ENCODE peak calls at places on chromosome 20, in seven cellular contexts. One of them, this sample, is unnamed.

GRCh38 chr20:13819885-13820645 is 35.2 kb downstream of the NDUFAF5 start:
- DNase-seq in H9: peak; percentile 38
- DNase-seq in heart right ventricle: peak; percentile 11
- DNase-seq in kidney: no peak
- DNase-seq in transverse colon: no peak
- DNase-seq in OCI-LY7: peak; percentile 61
- DNase-seq in mucosa of descending colon: peak; percentile 37
- DNase-seq in this sample: no peak

GRCh38 chr20:5688431-5688972 is 61.7 kb upstream of the SHLD1 start:
- DNase-seq in H9: no peak
- DNase-seq in heart right ventricle: peak; percentile 66
- DNase-seq in kidney: peak; percentile 79
- DNase-seq in transverse colon: no peak
- DNase-seq in OCI-LY7: no peak
- DNase-seq in mucosa of descending colon: peak; percentile 4
- DNase-seq in this sample: no peak

GRCh38 chr20:23583526-23583925 is 15.2 kb upstream of the CST9L start:
- DNase-seq in H9: no peak
- DNase-seq in heart right ventricle: no peak
- DNase-seq in kidney: no peak
- DNase-seq in transverse colon: no peak
- DNase-seq in OCI-LY7: no peak
- DNase-seq in mucosa of descending colon: no peak
- DNase-seq in this sample: no peak

GRCh38 chr20:22207280-22207679 is 377.1 kb downstream of the FOXA2 start:
- DNase-seq in H9: no peak
- DNase-seq in heart right ventricle: no peak
- DNase-seq in kidney: no peak
- DNase-seq in transverse colon: no peak
- DNase-seq in OCI-LY7: peak; percentile 10
- DNase-seq in mucosa of descending colon: no peak
- DNase-seq in this sample: no peak

GRCh38 chr20:34546751-34547181 is 11.8 kb upstream of the MAP1LC3A start:
- DNase-seq in H9: no peak
- DNase-seq in heart right ventricle: no peak
- DNase-seq in kidney: no peak
- DNase-seq in transverse colon: peak; percentile 70
- DNase-seq in OCI-LY7: no peak
- DNase-seq in mucosa of descending colon: peak; percentile 69
- DNase-seq in this sample: no peak

GRCh38 chr20:51624157-51624731 is 81.7 kb upstream of the NFATC2 start:
- DNase-seq in H9: peak; percentile 89
- DNase-seq in heart right ventricle: peak; percentile 41
- DNase-seq in kidney: no peak
- DNase-seq in transverse colon: peak; percentile 58
- DNase-seq in OCI-LY7: peak; percentile 89
- DNase-seq in mucosa of descending colon: peak; percentile 59
- DNase-seq in this sample: peak; percentile 61

GRCh38 chr20:52937701-52938100 is 34.5 kb upstream of the TSHZ2 start:
- DNase-seq in H9: peak; percentile 30
- DNase-seq in heart right ventricle: no peak
- DNase-seq in kidney: no peak
- DNase-seq in transverse colon: no peak
- DNase-seq in OCI-LY7: no peak
- DNase-seq in mucosa of descending colon: no peak
- DNase-seq in this sample: no peak

GRCh38 chr20:58523072-58523681 is 8.0 kb upstream of the APCDD1L start:
- DNase-seq in H9: peak; percentile 15
- DNase-seq in heart right ventricle: no peak
- DNase-seq in kidney: no peak
- DNase-seq in transverse colon: no peak
- DNase-seq in OCI-LY7: no peak
- DNase-seq in mucosa of descending colon: no peak
- DNase-seq in this sample: no peak

GRCh38 chr20:10658051-10658823 is 15.6 kb downstream of the JAG1 start:
- DNase-seq in H9: no peak
- DNase-seq in heart right ventricle: no peak
- DNase-seq in kidney: no peak
- DNase-seq in transverse colon: no peak
- DNase-seq in OCI-LY7: no peak
- DNase-seq in mucosa of descending colon: no peak
- DNase-seq in this sample: no peak

GRCh38 chr20:36563415-36563814 is 10.0 kb upstream of the TGIF2 start:
- DNase-seq in H9: no peak
- DNase-seq in heart right ventricle: no peak
- DNase-seq in kidney: no peak
- DNase-seq in transverse colon: no peak
- DNase-seq in OCI-LY7: no peak
- DNase-seq in mucosa of descending colon: no peak
- DNase-seq in this sample: no peak

GRCh38 chr20:54014301-54014914 is 56.0 kb downstream of the BCAS1 start:
- DNase-seq in H9: no peak
- DNase-seq in heart right ventricle: no peak
- DNase-seq in kidney: no peak
- DNase-seq in transverse colon: no peak
- DNase-seq in OCI-LY7: no peak
- DNase-seq in mucosa of descending colon: no peak
- DNase-seq in this sample: no peak

GRCh38 chr20:37575884-37576283 is 48.2 kb upstream of the BLCAP start:
- DNase-seq in H9: peak; percentile 63
- DNase-seq in heart right ventricle: no peak
- DNase-seq in kidney: no peak
- DNase-seq in transverse colon: no peak
- DNase-seq in OCI-LY7: peak; percentile 72
- DNase-seq in mucosa of descending colon: no peak
- DNase-seq in this sample: no peak

GRCh38 chr20:63819224-63819917 is 11.7 kb downstream of the ZBTB46 start:
- DNase-seq in H9: no peak
- DNase-seq in heart right ventricle: no peak
- DNase-seq in kidney: no peak
- DNase-seq in transverse colon: peak; percentile 48
- DNase-seq in OCI-LY7: no peak
- DNase-seq in mucosa of descending colon: peak; percentile 62
- DNase-seq in this sample: no peak

GRCh38 chr20:57662313-57663240 is 42.4 kb upstream of the ZBP1 start:
- DNase-seq in H9: peak; percentile 38
- DNase-seq in heart right ventricle: no peak
- DNase-seq in kidney: peak; percentile 63
- DNase-seq in transverse colon: peak; percentile 5
- DNase-seq in OCI-LY7: no peak
- DNase-seq in mucosa of descending colon: no peak
- DNase-seq in this sample: no peak

GRCh38 chr20:53982624-53983023 is 87.8 kb downstream of the BCAS1 start:
- DNase-seq in H9: no peak
- DNase-seq in heart right ventricle: no peak
- DNase-seq in kidney: no peak
- DNase-seq in transverse colon: no peak
- DNase-seq in OCI-LY7: no peak
- DNase-seq in mucosa of descending colon: no peak
- DNase-seq in this sample: no peak

GRCh38 chr20:60294627-60295026 is 336.4 kb downstream of the CDH26 start:
- DNase-seq in H9: no peak
- DNase-seq in heart right ventricle: no peak
- DNase-seq in kidney: no peak
- DNase-seq in transverse colon: no peak
- DNase-seq in OCI-LY7: no peak
- DNase-seq in mucosa of descending colon: no peak
- DNase-seq in this sample: no peak

GRCh38 chr20:57594092-57594911 is 25.9 kb downstream of the ZBP1 start:
- DNase-seq in H9: peak; percentile 62
- DNase-seq in heart right ventricle: peak; percentile 35
- DNase-seq in kidney: peak; percentile 74
- DNase-seq in transverse colon: peak; percentile 57
- DNase-seq in OCI-LY7: peak; percentile 63
- DNase-seq in mucosa of descending colon: peak; percentile 78
- DNase-seq in this sample: peak; percentile 61

GRCh38 chr20:44648579-44648978 is 2.9 kb downstream of the ADA start:
- DNase-seq in H9: peak; percentile 62
- DNase-seq in heart right ventricle: no peak
- DNase-seq in kidney: peak; percentile 32
- DNase-seq in transverse colon: no peak
- DNase-seq in OCI-LY7: peak; percentile 40
- DNase-seq in mucosa of descending colon: no peak
- DNase-seq in this sample: no peak

GRCh38 chr20:44762466-44763140 is 16.9 kb downstream of the KCNK15 start:
- DNase-seq in H9: no peak
- DNase-seq in heart right ventricle: peak; percentile 63
- DNase-seq in kidney: no peak
- DNase-seq in transverse colon: no peak
- DNase-seq in OCI-LY7: no peak
- DNase-seq in mucosa of descending colon: no peak
- DNase-seq in this sample: no peak

GRCh38 chr20:35886537-35886936 is 67.8 kb downstream of the SCAND1 start:
- DNase-seq in H9: no peak
- DNase-seq in heart right ventricle: peak; percentile 74
- DNase-seq in kidney: no peak
- DNase-seq in transverse colon: no peak
- DNase-seq in OCI-LY7: no peak
- DNase-seq in mucosa of descending colon: no peak
- DNase-seq in this sample: no peak

GRCh38 chr20:57893364-57894001 is 183.7 kb upstream of the PMEPA1 start:
- DNase-seq in H9: no peak
- DNase-seq in heart right ventricle: no peak
- DNase-seq in kidney: no peak
- DNase-seq in transverse colon: no peak
- DNase-seq in OCI-LY7: no peak
- DNase-seq in mucosa of descending colon: no peak
- DNase-seq in this sample: no peak

GRCh38 chr20:54105653-54106052 is 35.3 kb upstream of the BCAS1 start:
- DNase-seq in H9: no peak
- DNase-seq in heart right ventricle: no peak
- DNase-seq in kidney: no peak
- DNase-seq in transverse colon: no peak
- DNase-seq in OCI-LY7: no peak
- DNase-seq in mucosa of descending colon: no peak
- DNase-seq in this sample: no peak

GRCh38 chr20:3380228-3381070 is 27.0 kb downstream of the DNAAF9 start:
- DNase-seq in H9: no peak
- DNase-seq in heart right ventricle: no peak
- DNase-seq in kidney: no peak
- DNase-seq in transverse colon: no peak
- DNase-seq in OCI-LY7: no peak
- DNase-seq in mucosa of descending colon: no peak
- DNase-seq in this sample: no peak
- TF ChIP-seq CTCF in H9: no peak
- TF ChIP-seq CTCF in heart right ventricle: no peak
- TF ChIP-seq CTCF in kidney: no peak
- TF ChIP-seq CTCF in transverse colon: no peak
- TF ChIP-seq CTCF in OCI-LY7: no peak
- TF ChIP-seq CTCF in mucosa of descending colon: no peak
- TF ChIP-seq CTCF in this sample: no peak

GRCh38 chr20:3744806-3745685 is 12.6 kb downstream of the HSPA12B start:
- DNase-seq in H9: peak; percentile 98
- DNase-seq in heart right ventricle: peak; percentile 54
- DNase-seq in kidney: peak; percentile 86
- DNase-seq in transverse colon: peak; percentile 71
- DNase-seq in OCI-LY7: peak; percentile 87
- DNase-seq in mucosa of descending colon: peak; percentile 60
- DNase-seq in this sample: no peak
- TF ChIP-seq CTCF in H9: peak; percentile 11
- TF ChIP-seq CTCF in heart right ventricle: no peak
- TF ChIP-seq CTCF in kidney: no peak
- TF ChIP-seq CTCF in transverse colon: no peak
- TF ChIP-seq CTCF in OCI-LY7: no peak
- TF ChIP-seq CTCF in mucosa of descending colon: no peak
- TF ChIP-seq CTCF in this sample: no peak

GRCh38 chr20:39424923-39425678 is 463.0 kb downstream of the DHX35 start:
- DNase-seq in H9: no peak
- DNase-seq in heart right ventricle: no peak
- DNase-seq in kidney: no peak
- DNase-seq in transverse colon: no peak
- DNase-seq in OCI-LY7: no peak
- DNase-seq in mucosa of descending colon: no peak
- DNase-seq in this sample: no peak

GRCh38 chr20:39433461-39433860 is 471.3 kb downstream of the DHX35 start:
- DNase-seq in H9: no peak
- DNase-seq in heart right ventricle: no peak
- DNase-seq in kidney: no peak
- DNase-seq in transverse colon: no peak
- DNase-seq in OCI-LY7: no peak
- DNase-seq in mucosa of descending colon: no peak
- DNase-seq in this sample: no peak

DNA sequence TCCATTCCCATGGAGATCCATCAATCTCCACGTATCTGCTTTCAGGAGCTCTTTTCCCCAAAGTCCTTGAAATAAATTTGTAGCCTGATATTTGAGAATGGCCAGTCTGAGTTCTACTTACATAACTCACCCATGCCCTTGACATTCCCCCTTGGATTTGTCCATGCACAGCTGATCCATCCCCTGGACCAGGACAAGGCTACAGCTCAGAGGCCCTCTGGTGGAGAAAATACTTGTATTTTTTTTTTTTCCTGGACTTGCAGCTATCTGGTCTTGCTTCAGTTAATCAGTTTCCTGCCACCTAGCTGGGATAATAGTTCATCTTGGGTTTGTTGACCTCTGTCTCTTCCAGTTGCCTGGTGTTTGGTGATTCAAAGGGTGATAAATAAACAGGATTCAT is 467.6 kb downstream of the DHX35 start:
- DNase-seq in H9: no peak
- DNase-seq in heart right ventricle: peak; percentile 9
- DNase-seq in kidney: no peak
- DNase-seq in transverse colon: no peak
- DNase-seq in OCI-LY7: peak; percentile 2
- DNase-seq in mucosa of descending colon: no peak
- DNase-seq in this sample: no peak
- TF ChIP-seq CTCF in H9: peak; percentile 68
- TF ChIP-seq CTCF in heart right ventricle: peak; percentile 38
- TF ChIP-seq CTCF in kidney: peak; percentile 27
- TF ChIP-seq CTCF in transverse colon: peak; percentile 17
- TF ChIP-seq CTCF in OCI-LY7: peak; percentile 60
- TF ChIP-seq CTCF in mucosa of descending colon: no peak
- TF ChIP-seq CTCF in this sample: peak; percentile 47

GRCh38 chr20:43495388-43495787 is 12.1 kb upstream of the L3MBTL1 start:
- DNase-seq in H9: no peak
- DNase-seq in heart right ventricle: no peak
- DNase-seq in kidney: no peak
- DNase-seq in transverse colon: no peak
- DNase-seq in OCI-LY7: no peak
- DNase-seq in mucosa of descending colon: no peak
- DNase-seq in this sample: no peak
- TF ChIP-seq CTCF in H9: no peak
- TF ChIP-seq CTCF in heart right ventricle: no peak
- TF ChIP-seq CTCF in kidney: no peak
- TF ChIP-seq CTCF in transverse colon: no peak
- TF ChIP-seq CTCF in OCI-LY7: no peak
- TF ChIP-seq CTCF in mucosa of descending colon: no peak
- TF ChIP-seq CTCF in this sample: no peak

DNA sequence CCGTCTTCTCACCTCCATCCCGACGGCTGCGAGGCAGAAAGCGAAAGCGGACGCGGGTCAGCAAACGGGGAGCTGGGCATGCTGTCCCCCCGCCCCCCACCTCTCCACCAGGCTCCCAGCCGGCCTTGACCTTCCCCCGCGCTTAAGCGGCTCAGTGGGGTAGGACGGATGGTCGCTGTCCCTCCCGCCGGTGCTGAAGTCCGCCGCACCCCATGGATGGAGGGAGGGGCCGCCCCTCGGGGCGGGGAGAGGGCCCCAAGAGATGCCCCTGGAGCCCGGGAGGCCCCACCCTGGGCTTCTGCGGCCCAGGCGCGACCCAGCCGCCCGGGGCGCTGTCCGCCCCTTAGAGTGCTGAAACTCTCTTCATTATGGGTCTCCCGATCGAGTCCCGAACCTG is at the start of gene KCNB1:
- DNase-seq in H9: peak; percentile 93
- DNase-seq in heart right ventricle: peak; percentile 58
- DNase-seq in kidney: peak; percentile 85
- DNase-seq in transverse colon: peak; percentile 61
- DNase-seq in OCI-LY7: peak; percentile 19
- DNase-seq in mucosa of descending colon: peak; percentile 56
- DNase-seq in this sample: peak; percentile 85
- TF ChIP-seq CTCF in H9: no peak
- TF ChIP-seq CTCF in heart right ventricle: no peak
- TF ChIP-seq CTCF in kidney: no peak
- TF ChIP-seq CTCF in transverse colon: no peak
- TF ChIP-seq CTCF in OCI-LY7: no peak
- TF ChIP-seq CTCF in mucosa of descending colon: no peak
- TF ChIP-seq CTCF in this sample: peak; percentile 23